ENCODE peak calls at places on chromosomes 13 and 19, in four cellular contexts. G, L, X and U are unnamed samples.

GRCh38 chr19:40452016-40452415 is 7.9 kb upstream of the SERTAD3 start:
- DNase-seq in L (no peak), X (no peak), G (no peak), U (no peak)

GRCh38 chr19:52742516-52742915 is 7.7 kb upstream of the ZNF611 start:
- DNase-seq in X (no peak), G (no peak), L (no peak), U (no peak)

GRCh38 chr19:54207908-54208783 is 7.5 kb downstream of the RPS9 start:
- DNase-seq in L (peak), X (peak), G (peak), U (no peak)

GRCh38 chr13:44312131-44312530 is 61.5 kb upstream of the SERP2 start:
- DNase-seq in G (no peak), L (no peak), X (no peak), U (no peak)

GRCh38 chr13:20461860-20462532 is 63.7 kb downstream of the CRYL1 start:
- DNase-seq in G (no peak), L (no peak), X (no peak), U (no peak)

GRCh38 chr13:48580185-48580803 is 47.4 kb upstream of the RCBTB2 start:
- DNase-seq in L (peak), G (peak), X (no peak), U (no peak)

GRCh38 chr13:48086272-48086671 is 8.6 kb downstream of the MED4 start:
- DNase-seq in G (no peak), L (no peak), X (no peak), U (no peak)

GRCh38 chr13:51902776-51903175 is 41.0 kb downstream of the CCDC70 start:
- DNase-seq in X (no peak), G (peak), L (no peak), U (no peak)

GRCh38 chr13:98440390-98441055 is 136.4 kb downstream of the STK24 start:
- DNase-seq in X (no peak), G (no peak), L (no peak), U (no peak)

GRCh38 chr19:16571689-16572331 is 405 bp downstream of the SLC35E1 start:
- DNase-seq in G (peak), L (peak), X (no peak), U (peak)

GRCh38 chr13:28137556-28137955 is 789 bp upstream of the PAN3 start:
- DNase-seq in G (no peak), L (no peak), X (no peak), U (no peak)

GRCh38 chr19:43438291-43439162 is 23.8 kb downstream of the TEX101 start:
- DNase-seq in G (no peak), X (no peak), L (no peak), U (no peak)

GRCh38 chr13:50910483-50910805 is 853 bp downstream of the RNASEH2B start:
- DNase-seq in L (peak), X (no peak), G (peak), U (no peak)

GRCh38 chr19:38089440-38089839 is 134.6 kb downstream of the DPF1 start:
- DNase-seq in G (no peak), X (no peak), L (no peak), U (no peak)

GRCh38 chr19:17647071-17648020 is 40.8 kb downstream of the UNC13A start:
- DNase-seq in G (no peak), X (no peak), L (peak), U (no peak)

GRCh38 chr19:6856749-6857372 is 30.5 kb upstream of the ADGRE1 start:
- DNase-seq in X (no peak), L (no peak), G (no peak), U (no peak)

GRCh38 chr13:110396476-110396875 is 89.4 kb downstream of the COL4A2 start:
- DNase-seq in L (no peak), X (no peak), G (no peak), U (no peak)

GRCh38 chr19:39093761-39094160 is 9.6 kb downstream of the ACP7 start:
- DNase-seq in G (no peak), L (no peak), X (no peak), U (no peak)

GRCh38 chr13:40456397-40456958 is 210.0 kb downstream of the FOXO1 start:
- DNase-seq in L (no peak), X (no peak), G (no peak), U (no peak)
- TF ChIP-seq SPI1 in L (no peak), X (no peak), G (no peak), U (no peak)

GRCh38 chr13:104949840-104950805 is 1585.3 kb downstream of the EFNB2 start:
- DNase-seq in L (no peak), X (no peak), G (no peak), U (no peak)

GRCh38 chr13:104953588-104953987 is 1581.9 kb downstream of the EFNB2 start:
- DNase-seq in L (no peak), X (no peak), G (no peak), U (no peak)

DNA sequence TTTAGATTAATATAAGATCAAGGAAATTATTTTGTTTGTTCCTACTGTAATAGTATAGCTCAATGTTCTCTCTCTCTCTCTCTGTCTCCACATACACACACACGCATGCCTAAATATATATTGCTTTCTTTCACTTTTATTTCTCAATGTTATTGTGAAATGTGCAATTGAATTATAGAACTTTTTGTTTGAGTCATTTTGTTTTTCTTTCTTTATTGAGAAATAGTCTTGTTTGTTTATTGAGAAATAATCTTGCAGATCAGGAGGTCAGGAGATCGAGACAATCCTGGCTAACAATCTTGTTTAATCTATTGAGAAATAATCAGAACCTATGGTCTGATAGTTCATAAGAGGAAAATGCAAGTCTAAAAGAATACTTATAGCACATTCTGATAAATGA is 1581.3 kb downstream of the EFNB2 start:
- DNase-seq in G (no peak), X (no peak), L (no peak), U (no peak)
- TF ChIP-seq SPI1 in G (no peak), X (no peak), L (no peak), U (no peak)

DNA sequence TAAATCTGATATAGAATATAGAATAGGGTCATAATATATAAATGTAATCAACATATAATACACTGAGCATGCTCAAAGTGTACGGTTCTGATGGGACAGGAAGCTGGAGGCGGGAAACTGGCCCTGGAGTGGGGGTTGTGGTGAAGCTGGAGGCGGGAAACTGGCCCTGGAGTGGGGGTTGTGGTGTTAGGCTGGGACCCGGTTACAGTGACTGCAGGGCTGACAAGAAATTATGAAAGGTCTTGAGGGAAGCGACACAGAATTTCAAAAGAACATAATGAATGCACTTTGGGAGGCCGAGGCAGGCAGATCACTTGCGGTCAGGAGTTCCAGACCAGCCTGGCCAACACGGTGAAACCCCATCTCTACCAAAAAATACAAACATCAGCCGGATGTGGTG is 61.6 kb downstream of the GADD45B start:
- DNase-seq in L (no peak), X (no peak), G (no peak), U (no peak)
- TF ChIP-seq SPI1 in L (no peak), X (no peak), G (no peak), U (no peak)

GRCh38 chr19:19822148-19822429 is 539 bp upstream of the ZNF506 start:
- DNase-seq in G (peak), X (no peak), L (no peak), U (no peak)

GRCh38 chr19:19821366-19822147 is at the start of gene ZNF506:
- DNase-seq in L (peak), G (peak), X (peak), U (peak)

GRCh38 chr19:19817357-19817756 is 4.2 kb downstream of the ZNF506 start:
- DNase-seq in X (no peak), L (no peak), G (peak), U (no peak)

GRCh38 chr19:19823916-19824315 is 2.4 kb upstream of the ZNF506 start:
- DNase-seq in L (no peak), X (peak), G (no peak), U (no peak)

GRCh38 chr19:19820774-19821315 is 705 bp downstream of the ZNF506 start:
- DNase-seq in L (no peak), G (peak), X (no peak), U (no peak)
- TF ChIP-seq SPI1 in L (no peak), G (no peak), X (no peak), U (no peak)

DNA sequence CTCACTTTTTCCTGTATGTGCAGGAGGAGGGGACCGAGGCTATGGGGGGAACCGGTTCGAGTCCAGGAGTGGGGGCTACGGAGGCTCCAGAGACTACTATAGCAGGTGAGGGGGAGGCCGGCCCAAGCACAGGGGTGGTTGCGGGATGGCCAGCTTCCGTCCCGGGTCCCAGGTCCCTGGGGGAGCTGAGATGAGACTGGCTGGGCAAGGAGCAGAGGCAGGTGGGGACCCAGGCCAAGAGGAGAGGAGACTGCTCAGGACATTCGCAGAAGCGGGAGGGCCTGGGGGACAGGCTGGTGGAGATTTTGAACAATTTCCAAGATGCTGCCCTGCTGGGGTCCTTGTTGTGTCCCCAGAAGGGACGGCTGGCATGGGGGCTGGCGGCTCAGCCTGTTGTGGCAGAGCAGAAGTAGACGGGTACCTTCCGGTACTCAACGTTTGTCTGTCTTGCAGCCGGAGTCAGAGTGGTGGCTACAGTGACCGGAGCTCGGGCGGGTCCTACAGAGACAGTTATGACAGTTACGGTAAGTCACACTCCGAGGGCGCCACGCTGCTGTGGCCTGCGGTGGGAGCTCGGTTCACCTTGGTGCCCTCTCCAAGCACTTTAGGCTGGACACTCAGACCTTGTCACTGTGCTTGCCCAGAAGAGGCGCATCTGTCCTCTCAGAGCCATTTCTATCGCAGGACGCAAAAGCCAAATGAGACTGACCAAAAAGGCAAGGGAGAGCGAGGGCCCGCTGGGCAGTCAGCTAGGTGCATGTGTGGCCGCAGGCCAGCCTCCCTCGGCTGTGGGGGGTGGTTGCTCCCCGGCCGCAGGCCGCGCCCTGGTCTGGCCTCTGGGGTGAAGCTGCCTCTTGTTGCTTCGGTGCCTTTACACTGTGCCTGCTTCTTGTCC is 2.6 kb downstream of the CIRBP start:
- DNase-seq in X (no peak), L (peak), G (peak), U (no peak)
- TF ChIP-seq SPI1 in X (no peak), L (peak), G (no peak), U (no peak)

GRCh38 chr19:51421229-51422052 is 4.0 kb upstream of the SIGLEC10 start:
- DNase-seq in G (peak), L (no peak), X (no peak), U (no peak)

GRCh38 chr19:51418707-51419106 is 1.3 kb upstream of the SIGLEC10 start:
- DNase-seq in X (no peak), L (no peak), G (no peak), U (no peak)

GRCh38 chr19:51417807-51418152 is 338 bp upstream of the SIGLEC10 start:
- DNase-seq in L (no peak), G (no peak), X (no peak), U (peak)

GRCh38 chr19:51417107-51417806 is at the start of gene SIGLEC10:
- DNase-seq in G (peak), L (peak), X (no peak), U (peak)

DNA sequence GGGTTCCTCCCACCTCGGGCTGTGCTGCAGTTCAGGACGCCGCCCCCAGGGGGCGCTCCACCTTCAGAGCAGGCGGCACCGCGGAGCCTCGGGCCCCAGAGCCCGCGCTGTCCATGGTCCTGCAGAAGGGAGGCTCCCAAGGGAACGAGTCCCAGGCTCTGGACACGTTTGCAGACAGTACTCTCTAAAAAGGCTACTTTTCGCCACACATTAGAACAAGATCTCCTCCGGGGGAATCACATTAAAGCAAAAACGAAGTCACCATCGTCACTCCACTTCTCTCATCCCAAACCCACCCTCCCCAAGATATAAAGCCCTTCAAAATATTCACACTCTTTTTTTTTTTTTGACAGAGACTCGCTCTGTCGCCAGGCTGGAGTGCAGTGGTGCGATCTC is 4.6 kb upstream of the SIGLEC10 start:
- DNase-seq in L (peak), X (no peak), G (peak), U (peak)
- TF ChIP-seq SPI1 in L (no peak), X (no peak), G (no peak), U (peak)

GRCh38 chr19:10246511-10246910 is 5.5 kb upstream of the MRPL4 start:
- DNase-seq in X (no peak), L (no peak), G (no peak), U (no peak)
- TF ChIP-seq SPI1 in X (no peak), L (no peak), G (no peak), U (no peak)